ENCODE peak calls at places on chromosome 1, in six cellular contexts. F, Z, V, A, D and W are unnamed samples.

GRCh38 chr1:62280150-62280549 is 39.1 kb downstream of the KANK4 start:
- DNase-seq in F (no peak), Z (peak; percentile 23), V (no peak), A (no peak), D (no peak), W (peak; percentile 91)

GRCh38 chr1:38559180-38559874 is 300.2 kb downstream of the RRAGC start:
- DNase-seq in F (no peak), Z (peak; percentile 42), V (no peak), A (peak; percentile 20), D (peak; percentile 7), W (peak; percentile 84)

GRCh38 chr1:64934115-64934880 is 32.1 kb downstream of the JAK1 start:
- DNase-seq in F (peak; percentile 36), Z (no peak), V (no peak), A (peak; percentile 38), D (no peak), W (no peak)

GRCh38 chr1:233707153-233707905 is 93.4 kb downstream of the KCNK1 start:
- DNase-seq in F (no peak), Z (no peak), V (no peak), A (peak; percentile 47), D (no peak), W (no peak)

GRCh38 chr1:52139817-52140540 is 1.9 kb upstream of the ZFYVE9 start:
- DNase-seq in F (peak; percentile 93), Z (no peak), V (no peak), A (peak; percentile 23), D (peak; percentile 19), W (no peak)

GRCh38 chr1:33267468-33268205 is 11.3 kb downstream of the ZNF362 start:
- DNase-seq in F (no peak), Z (no peak), V (no peak), A (no peak), D (no peak), W (no peak)

GRCh38 chr1:3902546-3902945 is 2.5 kb upstream of the C1orf174 start:
- DNase-seq in F (no peak), Z (no peak), V (no peak), A (no peak), D (peak; percentile 86), W (no peak)

GRCh38 chr1:207997486-207998268 is 86.8 kb upstream of the CD34 start:
- DNase-seq in F (peak; percentile 75), Z (peak; percentile 93), V (peak; percentile 83), A (peak; percentile 88), D (peak; percentile 48), W (peak; percentile 82)

GRCh38 chr1:243433737-243434370 is 178.0 kb downstream of the SDCCAG8 start:
- DNase-seq in F (no peak), Z (no peak), V (no peak), A (no peak), D (no peak), W (no peak)

GRCh38 chr1:29945426-29945825 is 709.1 kb downstream of the PTPRU start:
- DNase-seq in F (no peak), Z (no peak), V (no peak), A (no peak), D (no peak), W (no peak)

GRCh38 chr1:234532511-234532922 is 53.5 kb upstream of the TARBP1 start:
- DNase-seq in F (peak; percentile 21), Z (peak; percentile 85), V (no peak), A (no peak), D (no peak), W (no peak)

GRCh38 chr1:115717541-115717940 is 51.0 kb downstream of the CASQ2 start:
- DNase-seq in F (peak; percentile 30), Z (peak; percentile 69), V (no peak), A (peak; percentile 56), D (peak; percentile 31), W (no peak)

GRCh38 chr1:50084389-50084788 is 24.3 kb upstream of the ELAVL4 start:
- DNase-seq in F (no peak), Z (no peak), V (no peak), A (no peak), D (no peak), W (no peak)

GRCh38 chr1:169924829-169925228 is 31.1 kb upstream of the SCYL3 start:
- DNase-seq in F (no peak), Z (no peak), V (no peak), A (no peak), D (no peak), W (no peak)

GRCh38 chr1:84869750-84870149 is 23.3 kb downstream of the LPAR3 start:
- DNase-seq in F (no peak), Z (no peak), V (no peak), A (no peak), D (no peak), W (no peak)

GRCh38 chr1:225897595-225898514 is 8.9 kb upstream of the LEFTY1 start:
- DNase-seq in F (no peak), Z (no peak), V (no peak), A (no peak), D (peak; percentile 78), W (no peak)

GRCh38 chr1:156474966-156475365 is 25.6 kb downstream of the MEF2D start:
- DNase-seq in F (no peak), Z (no peak), V (no peak), A (no peak), D (no peak), W (no peak)

GRCh38 chr1:235937123-235937522 is 70.4 kb upstream of the LYST start:
- DNase-seq in F (no peak), Z (no peak), V (no peak), A (no peak), D (no peak), W (no peak)

GRCh38 chr1:93321720-93322119 is 24.0 kb upstream of the DR1 start:
- DNase-seq in F (no peak), Z (no peak), V (no peak), A (no peak), D (no peak), W (no peak)
- H3K27ac ChIP-seq in F (no peak overlapping the region), Z (no peak overlapping the region), V (no peak overlapping the region), A (no peak overlapping the region), D (no peak overlapping the region), W (no peak overlapping the region)

GRCh38 chr1:154433161-154433681 is 28.1 kb downstream of the IL6R start:
- DNase-seq in F (no peak), Z (no peak), V (peak; percentile 63), A (no peak), D (no peak), W (no peak)
- H3K27ac ChIP-seq in F (no peak overlapping the region), Z (no peak overlapping the region), V (peak overlapping the region; percentile 60), A (peak overlapping the region; percentile 79), D (no peak overlapping the region), W (no peak overlapping the region)

GRCh38 chr1:180188679-180189175 is 34.1 kb downstream of the QSOX1 start:
- DNase-seq in F (no peak), Z (no peak), V (no peak), A (no peak), D (no peak), W (no peak)
- H3K27ac ChIP-seq in F (no peak overlapping the region), Z (no peak overlapping the region), V (no peak overlapping the region), A (no peak overlapping the region), D (no peak overlapping the region), W (no peak overlapping the region)

GRCh38 chr1:214447557-214447871 is 103.9 kb downstream of the PTPN14 start:
- DNase-seq in F (no peak), Z (no peak), V (no peak), A (no peak), D (no peak), W (no peak)

GRCh38 chr1:214444159-214444939 is 107.1 kb downstream of the PTPN14 start:
- DNase-seq in F (no peak), Z (no peak), V (no peak), A (no peak), D (no peak), W (no peak)

GRCh38 chr1:214445201-214445600 is 106.2 kb downstream of the PTPN14 start:
- DNase-seq in F (no peak), Z (no peak), V (no peak), A (no peak), D (no peak), W (no peak)

GRCh38 chr1:214446772-214447556 is 104.4 kb downstream of the PTPN14 start:
- DNase-seq in F (peak; percentile 88), Z (no peak), V (no peak), A (peak; percentile 76), D (no peak), W (peak; percentile 59)

GRCh38 chr1:214445846-214446614 is 105.4 kb downstream of the PTPN14 start:
- DNase-seq in F (peak; percentile 49), Z (no peak), V (no peak), A (peak; percentile 51), D (no peak), W (no peak)
- H3K27ac ChIP-seq in F (peak overlapping the region; percentile 88), Z (peak overlapping the region; percentile 38), V (peak overlapping the region; percentile 71), A (peak overlapping the region; percentile 65), D (no peak overlapping the region), W (no peak overlapping the region)

DNA sequence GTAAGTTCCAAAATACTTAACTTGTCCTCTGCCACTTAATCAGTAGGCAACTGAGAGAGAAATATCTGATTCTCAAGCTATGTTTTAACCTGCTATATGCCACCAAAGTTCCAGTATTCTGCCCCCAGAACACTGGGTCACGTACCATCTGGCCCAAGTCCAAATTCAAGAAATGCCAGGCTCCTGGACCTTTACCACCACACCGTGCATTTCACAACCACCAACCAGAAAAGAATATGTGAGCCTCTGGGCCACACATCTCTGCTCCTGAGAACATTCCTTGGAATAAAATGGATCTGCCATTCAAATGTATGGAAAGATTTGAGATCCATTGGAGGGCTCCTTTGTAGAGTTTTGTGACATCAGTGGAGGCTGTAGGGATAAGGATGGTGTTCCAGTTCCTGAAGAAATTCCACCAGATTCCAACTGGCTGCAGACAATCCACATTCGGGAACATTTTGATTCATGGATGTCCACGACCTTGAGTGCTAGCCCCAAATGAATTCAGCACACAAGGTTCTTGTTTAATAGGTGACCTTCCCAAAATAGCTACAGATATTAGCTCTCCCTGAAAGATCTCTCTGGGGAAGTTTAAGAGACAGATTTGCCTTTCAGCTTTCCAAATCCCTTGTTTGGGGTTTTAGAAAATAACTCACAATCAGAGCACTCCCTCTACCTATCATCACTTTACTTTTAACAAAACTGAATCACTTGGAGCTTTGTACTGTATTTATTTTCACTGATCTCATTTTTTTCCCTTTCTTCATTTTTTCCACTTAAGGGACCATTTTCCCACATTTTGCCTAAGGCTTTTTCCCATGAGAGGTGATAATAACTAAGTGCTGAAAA is 128.3 kb upstream of the ZC3H11B start:
- DNase-seq in F (no peak), Z (peak; percentile 46), V (no peak), A (no peak), D (no peak), W (no peak)
- H3K27ac ChIP-seq in F (no peak overlapping the region), Z (peak overlapping the region; percentile 72), V (no peak overlapping the region), A (no peak overlapping the region), D (no peak overlapping the region), W (no peak overlapping the region)

GRCh38 chr1:206723500-206724472 is 39.1 kb downstream of the MAPKAPK2 start:
- DNase-seq in F (no peak), Z (no peak), V (no peak), A (peak; percentile 45), D (no peak), W (peak; percentile 85)
- H3K27ac ChIP-seq in F (no peak overlapping the region), Z (no peak overlapping the region), V (peak overlapping the region; percentile 73), A (peak overlapping the region; percentile 44), D (no peak overlapping the region), W (peak overlapping the region; percentile 72)

GRCh38 chr1:153881764-153882163 is 41.0 kb downstream of the GATAD2B start:
- DNase-seq in F (peak; percentile 71), Z (no peak), V (no peak), A (peak; percentile 49), D (no peak), W (no peak)
- H3K27ac ChIP-seq in F (peak overlapping the region; percentile 81), Z (no peak overlapping the region), V (no peak overlapping the region), A (peak overlapping the region; percentile 90), D (no peak overlapping the region), W (no peak overlapping the region)